ENCODE peak calls at places on chromosomes 7 and 10, in seven cellular contexts. F is NCI-H2029; J is stimulated activated CD4-positive, alpha-beta T cell treated with anti-CD3 and anti-CD28 coated beads, Interleukin-1b, Interleukin-23, amount 100 ng/mL, for 1 hour; S is myocyte; P is kidney epithelial cell; B is GM04504; V is endothelial cell. U is an unnamed sample.
A peak's percentile ranks its signal among the peaks of the same experiment; 100 is the strongest.

GRCh38 chr10:71213127-71213616 is 802 bp downstream of the UNC5B start:
- DNase-seq in F (peak; percentile 62), J (no peak), S (peak; percentile 36), P (no peak), B (peak; percentile 57), V (no peak), U (no peak)

GRCh38 chr10:44995914-44996633 is 4.6 kb upstream of the ZNF22 start:
- DNase-seq in F (no peak), J (no peak), S (peak; percentile 65), P (no peak), B (peak; percentile 24), V (no peak), U (no peak)

GRCh38 chr10:807958-808353 is 118.5 kb upstream of the DIP2C start:
- DNase-seq in F (no peak), J (no peak), S (no peak), P (no peak), B (no peak), V (no peak), U (no peak)

GRCh38 chr7:110764852-110765251 is 326.1 kb upstream of the LRRN3 start:
- DNase-seq in F (no peak), J (no peak), S (no peak), P (no peak), B (no peak), V (no peak), U (no peak)

GRCh38 chr7:82625377-82625776 is 181.8 kb upstream of the CACNA2D1 start:
- DNase-seq in F (no peak), J (no peak), S (no peak), P (no peak), B (no peak), V (no peak), U (no peak)

GRCh38 chr10:16602104-16602735 is 80.5 kb upstream of the C1QL3 start:
- DNase-seq in F (no peak), J (no peak), S (no peak), P (no peak), B (no peak), V (no peak), U (no peak)

GRCh38 chr7:103148994-103149807 is at the start of gene NAPEPLD:
- DNase-seq in F (peak; percentile 80), J (peak; percentile 26), S (peak; percentile 96), P (no peak), B (peak; percentile 85), V (peak; percentile 81), U (peak; percentile 90)

GRCh38 chr7:149199234-149199990 is 4.1 kb downstream of the ZNF282 start:
- DNase-seq in F (no peak), J (no peak), S (no peak), P (no peak), B (no peak), V (no peak), U (no peak)

GRCh38 chr7:50307368-50308012 is 3.0 kb downstream of the IKZF1 start:
- DNase-seq in F (no peak), J (no peak), S (no peak), P (no peak), B (no peak), V (no peak), U (no peak)

GRCh38 chr7:128701062-128701785 is 29.1 kb downstream of the GARIN1A start:
- DNase-seq in F (no peak), J (no peak), S (no peak), P (no peak), B (no peak), V (no peak), U (no peak)

GRCh38 chr10:101694056-101694673 is 805 bp downstream of the FBXW4 start:
- DNase-seq in F (no peak), J (peak; percentile 46), S (peak; percentile 61), P (no peak), B (peak; percentile 40), V (peak; percentile 59), U (peak; percentile 78)